ENCODE peak calls at places on chromosome 13, in nine cellular contexts. I, V, L, R, C, A, T, Y and B are unnamed samples.

GRCh38 chr13:72126424-72126823 is 259.4 kb upstream of the DACH1 start:
- DNase-seq in I (no peak), V (no peak), L (no peak), R (no peak), C (no peak), A (peak; percentile 31), T (no peak), Y (no peak), B (no peak)

GRCh38 chr13:90696656-90697055 is 650.8 kb upstream of the MIR17HG start:
- DNase-seq in I (no peak), V (no peak), L (no peak), R (peak; percentile 52), C (no peak), A (peak; percentile 16), T (no peak), Y (no peak), B (no peak)

GRCh38 chr13:109369357-109370052 is 416.9 kb downstream of the IRS2 start:
- DNase-seq in I (no peak), V (no peak), L (no peak), R (no peak), C (no peak), A (no peak), T (no peak), Y (no peak), B (no peak)

GRCh38 chr13:114105351-114106225 is 26.8 kb downstream of the RASA3 start:
- DNase-seq in I (no peak), V (no peak), L (no peak), R (no peak), C (no peak), A (no peak), T (no peak), Y (no peak), B (no peak)

GRCh38 chr13:52159159-52159982 is at the start of gene NEK3:
- DNase-seq in I (peak; percentile 75), V (peak; percentile 46), L (no peak), R (peak; percentile 24), C (peak; percentile 39), A (peak; percentile 46), T (peak; percentile 43), Y (peak; percentile 27), B (peak; percentile 25)

GRCh38 chr13:20119960-20120359 is 40.9 kb downstream of the GJA3 start:
- DNase-seq in I (no peak), V (no peak), L (no peak), R (no peak), C (no peak), A (no peak), T (peak; percentile 2), Y (no peak), B (no peak)

GRCh38 chr13:46165485-46166220 is 16.3 kb downstream of the LCP1 start:
- DNase-seq in I (no peak), V (no peak), L (no peak), R (peak; percentile 54), C (no peak), A (peak; percentile 71), T (peak; percentile 25), Y (no peak), B (peak; percentile 86)

GRCh38 chr13:47215741-47216140 is 318.9 kb upstream of the HTR2A start:
- DNase-seq in I (no peak), V (no peak), L (no peak), R (peak; percentile 95), C (no peak), A (peak; percentile 82), T (no peak), Y (no peak), B (no peak)

GRCh38 chr13:108508263-108508662 is 121.1 kb upstream of the MYO16 start:
- DNase-seq in I (no peak), V (no peak), L (peak; percentile 8), R (no peak), C (no peak), A (no peak), T (peak; percentile 31), Y (peak; percentile 29), B (no peak)

GRCh38 chr13:61414686-61415664 is 674 bp downstream of the PCDH20 start:
- DNase-seq in I (peak; percentile 28), V (no peak), L (no peak), R (peak; percentile 6), C (no peak), A (peak; percentile 6), T (no peak), Y (peak; percentile 71), B (peak; percentile 6)

GRCh38 chr13:44249439-44249838 is 124.2 kb upstream of the SERP2 start:
- DNase-seq in I (peak; percentile 71), V (no peak), L (no peak), R (no peak), C (no peak), A (peak; percentile 37), T (no peak), Y (no peak), B (no peak)

GRCh38 chr13:46181799-46182490 is at the start of gene LCP1:
- DNase-seq in I (no peak), V (no peak), L (peak; percentile 98), R (peak; percentile 60), C (peak; percentile 44), A (peak; percentile 10), T (peak; percentile 95), Y (no peak), B (peak; percentile 31)

GRCh38 chr13:33859691-33860303 is 41.8 kb downstream of the RFC3 start:
- DNase-seq in I (no peak), V (no peak), L (no peak), R (peak; percentile 3), C (no peak), A (peak; percentile 92), T (no peak), Y (no peak), B (no peak)

GRCh38 chr13:72458701-72459100 is 268.7 kb downstream of the MZT1 start:
- DNase-seq in I (no peak), V (no peak), L (no peak), R (no peak), C (no peak), A (peak; percentile 30), T (no peak), Y (no peak), B (peak; percentile 53)

GRCh38 chr13:90154311-90154960 is 1193.1 kb upstream of the MIR17HG start:
- DNase-seq in I (no peak), V (no peak), L (no peak), R (peak; percentile 61), C (no peak), A (peak; percentile 23), T (no peak), Y (no peak), B (peak; percentile 6)

GRCh38 chr13:112136095-112136494 is 69.1 kb downstream of the SOX1 start:
- DNase-seq in I (no peak), V (no peak), L (no peak), R (no peak), C (no peak), A (no peak), T (no peak), Y (no peak), B (no peak)